ENCODE peak calls at places on chromosomes 6 and 20, in ten cellular contexts. V, T, I, N, Y, S, F, Q, H and W are unnamed samples.

GRCh38 chr6:158411998-158412397 is 99.7 kb downstream of the TULP4 start:
- DNase-seq in N (no peak), I (no peak), H (no peak), V (peak), F (no peak), Q (no peak), Y (no peak), T (no peak), S (no peak), W (no peak)

GRCh38 chr6:20444786-20445271 is 43.1 kb downstream of the E2F3 start:
- DNase-seq in H (peak), T (no peak), Y (no peak), I (no peak), Q (no peak), V (peak), S (peak), N (no peak), F (no peak), W (no peak)

GRCh38 chr20:53547664-53548239 is 45.9 kb downstream of the ZNF217 start:
- DNase-seq in Y (no peak), V (peak), F (no peak), Q (peak), S (peak), H (peak), N (peak), I (peak), T (peak), W (peak)

GRCh38 chr6:43669050-43669921 is 18.3 kb downstream of the MRPS18A start:
- DNase-seq in I (no peak), F (no peak), T (no peak), Q (no peak), V (peak), H (peak), Y (no peak), S (peak), N (peak), W (no peak)

GRCh38 chr20:44765647-44766367 is 20.1 kb downstream of the KCNK15 start:
- DNase-seq in N (no peak), I (no peak), V (peak), Q (no peak), Y (no peak), H (peak), S (no peak), T (no peak), F (no peak), W (no peak)

GRCh38 chr6:11251553-11252358 is 19.3 kb upstream of the NEDD9 start:
- DNase-seq in I (no peak), V (peak), F (no peak), Q (no peak), Y (no peak), N (peak), S (peak), T (no peak), H (peak), W (no peak)

GRCh38 chr20:59055302-59055701 is 12.7 kb upstream of the PRELID3B start:
- DNase-seq in Q (no peak), V (peak), S (peak), H (peak), Y (no peak), F (no peak), T (no peak), N (no peak), I (no peak), W (no peak)

GRCh38 chr6:15384901-15385300 is 139.0 kb downstream of the JARID2 start:
- DNase-seq in I (no peak), S (no peak), T (no peak), Y (no peak), N (no peak), F (no peak), H (no peak), V (no peak), Q (no peak), W (no peak)

GRCh38 chr6:52522151-52522626 is 54.7 kb downstream of the TRAM2 start:
- DNase-seq in Y (no peak), Q (no peak), V (peak), H (peak), N (peak), F (no peak), T (no peak), S (peak), I (no peak), W (no peak)

GRCh38 chr6:13272131-13273046 is 55.9 kb downstream of the TBC1D7 start:
- DNase-seq in Y (peak), S (no peak), T (no peak), I (no peak), N (peak), H (no peak), F (peak), Q (no peak), V (no peak), W (peak)

GRCh38 chr6:14622878-14623542 is 505.4 kb downstream of the CD83 start:
- DNase-seq in F (no peak), H (no peak), Q (no peak), Y (no peak), V (no peak), I (no peak), T (no peak), S (peak), N (no peak), W (no peak)

GRCh38 chr6:138682722-138683521 is 90.6 kb upstream of the CCDC28A start:
- DNase-seq in T (peak), S (peak), N (no peak), H (peak), V (peak), Y (no peak), F (no peak), Q (no peak), I (no peak), W (no peak)

GRCh38 chr6:43490523-43490939 is 13.2 kb downstream of the TJAP1 start:
- DNase-seq in T (no peak), S (no peak), I (no peak), F (no peak), H (no peak), V (no peak), Q (no peak), Y (no peak), N (no peak), W (no peak)

GRCh38 chr20:23606652-23607049 is 934 bp upstream of the CST9 start:
- DNase-seq in I (peak), F (peak), S (peak), Q (peak), H (peak), T (peak), N (peak), V (peak), Y (peak), W (peak)

GRCh38 chr6:82872092-82872635 is 193.5 kb downstream of the UBE3D start:
- DNase-seq in T (no peak), Y (no peak), H (no peak), N (no peak), F (no peak), S (no peak), V (no peak), I (no peak), Q (no peak), W (no peak)

GRCh38 chr6:165767228-165767627 is 104.2 kb upstream of the PDE10A start:
- DNase-seq in T (no peak), N (no peak), F (no peak), Q (no peak), Y (no peak), I (no peak), H (no peak), V (peak), S (no peak), W (no peak)

GRCh38 chr20:62928246-62928939 is 2.1 kb upstream of the DIDO1 start:
- DNase-seq in V (no peak), I (no peak), N (no peak), H (no peak), F (no peak), S (no peak), T (no peak), Y (no peak), Q (peak), W (no peak)

GRCh38 chr6:120869397-120869796 is 464.9 kb downstream of the TBC1D32 start:
- DNase-seq in Y (no peak), V (peak), T (no peak), S (no peak), N (no peak), H (no peak), F (no peak), Q (no peak), I (peak), W (no peak)

GRCh38 chr6:12476484-12476883 is 186.3 kb downstream of the EDN1 start:
- DNase-seq in T (no peak), V (no peak), S (no peak), N (no peak), H (peak), Q (no peak), F (no peak), I (no peak), Y (no peak), W (no peak)

GRCh38 chr6:14930366-14930989 is 315.4 kb upstream of the JARID2 start:
- DNase-seq in S (no peak), T (no peak), Y (no peak), H (no peak), I (no peak), N (no peak), Q (no peak), V (peak), F (no peak), W (no peak)

GRCh38 chr6:96104910-96105309 is 89.1 kb downstream of the FUT9 start:
- DNase-seq in V (no peak), Y (no peak), F (no peak), Q (no peak), N (no peak), T (no peak), I (no peak), H (no peak), S (no peak), W (no peak)

GRCh38 chr6:107064579-107065065 is 36.6 kb downstream of the MTRES1 start:
- DNase-seq in N (no peak), Y (no peak), F (no peak), S (peak), T (no peak), Q (peak), I (no peak), H (peak), V (peak), W (no peak)

GRCh38 chr20:63739129-63740069 is at the start of gene SLC2A4RG:
- DNase-seq in Y (peak), I (peak), T (peak), H (peak), Q (peak), V (peak), F (peak), N (peak), S (peak), W (peak)

GRCh38 chr20:59625214-59625922 is 21.0 kb downstream of the PHACTR3 start:
- DNase-seq in H (no peak), Y (no peak), T (no peak), N (no peak), F (no peak), S (no peak), I (no peak), Q (no peak), V (no peak), W (no peak)

GRCh38 chr6:53359843-53360834 is 11.4 kb upstream of the ELOVL5 start:
- DNase-seq in T (no peak), H (peak), Q (peak), S (peak), V (no peak), N (no peak), F (no peak), Y (no peak), I (no peak), W (no peak)

GRCh38 chr6:108027594-108027993 is 46.9 kb downstream of the OSTM1 start:
- DNase-seq in F (no peak), I (no peak), H (peak), Y (no peak), Q (no peak), N (no peak), T (no peak), S (peak), V (peak), W (no peak)

GRCh38 chr20:584375-585301 is 25.5 kb downstream of the TCF15 start:
- DNase-seq in I (no peak), H (peak), Y (no peak), T (no peak), S (no peak), N (peak), V (peak), Q (no peak), F (no peak), W (no peak)

DNA sequence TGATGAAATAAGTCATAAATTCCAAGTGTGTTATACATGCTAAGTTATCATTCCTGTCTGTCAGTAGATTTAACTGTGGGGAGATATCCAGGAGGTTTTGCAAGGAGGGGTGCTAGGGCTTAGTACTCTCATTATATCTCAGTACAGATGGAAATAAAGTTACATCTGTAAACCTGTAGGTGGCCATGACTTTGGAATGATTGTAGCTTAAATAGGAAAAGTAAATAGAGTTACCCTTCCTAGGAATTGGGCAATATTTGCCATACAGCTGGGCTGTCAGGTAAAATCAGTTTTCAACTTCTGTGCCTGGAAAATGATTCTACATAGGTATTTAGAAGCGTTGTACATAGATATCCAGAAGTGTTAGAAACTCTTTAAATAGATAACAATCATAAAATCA is 19.8 kb upstream of the TGM3 start:
- DNase-seq in N (no peak), I (no peak), Y (no peak), F (no peak), V (no peak), Q (no peak), H (no peak), S (no peak), T (no peak), W (no peak)
- TF ChIP-seq CTCF in N (no peak), I (no peak), Y (no peak), F (no peak), V (no peak), Q (no peak), H (no peak), S (no peak), T (peak), W (no peak)

GRCh38 chr6:3340891-3341290 is 82.1 kb downstream of the PSMG4 start:
- DNase-seq in T (peak), S (peak), H (peak), F (no peak), Q (no peak), Y (no peak), I (no peak), N (no peak), V (no peak), W (no peak)
- TF ChIP-seq CTCF in T (no peak), S (no peak), H (no peak), F (no peak), Q (no peak), Y (no peak), I (no peak), N (no peak), V (no peak), W (no peak)

GRCh38 chr20:51001697-51002265 is 21.1 kb downstream of the KCNG1 start:
- DNase-seq in I (no peak), Y (no peak), T (no peak), V (no peak), N (no peak), H (no peak), S (no peak), Q (no peak), F (no peak), W (no peak)

GRCh38 chr20:50996901-50997830 is 25.7 kb downstream of the KCNG1 start:
- DNase-seq in Y (no peak), H (peak), Q (no peak), T (no peak), S (peak), V (peak), F (no peak), I (no peak), N (no peak), W (no peak)

GRCh38 chr20:51002633-51003032 is 20.3 kb downstream of the KCNG1 start:
- DNase-seq in T (no peak), I (no peak), N (no peak), F (no peak), Q (no peak), Y (no peak), V (no peak), H (no peak), S (no peak), W (no peak)

GRCh38 chr20:50995506-50995905 is 27.4 kb downstream of the KCNG1 start:
- DNase-seq in H (peak), I (no peak), N (no peak), Q (no peak), F (no peak), S (peak), T (no peak), Y (no peak), V (peak), W (no peak)

GRCh38 chr20:50999355-50999754 is 23.6 kb downstream of the KCNG1 start:
- DNase-seq in Q (no peak), I (no peak), T (no peak), S (no peak), H (no peak), N (no peak), V (no peak), F (no peak), Y (no peak), W (no peak)
- TF ChIP-seq CTCF in Q (no peak), I (no peak), T (no peak), S (no peak), H (no peak), N (no peak), V (no peak), F (no peak), Y (no peak), W (no peak)

GRCh38 chr20:14062171-14062570 is 66.9 kb downstream of the MACROD2 start:
- DNase-seq in V (no peak), N (no peak), I (no peak), F (no peak), Y (no peak), T (no peak), S (no peak), H (no peak), Q (no peak), W (no peak)

GRCh38 chr20:14065774-14066173 is 70.5 kb downstream of the MACROD2 start:
- DNase-seq in S (no peak), T (no peak), Y (no peak), N (no peak), I (no peak), H (no peak), F (no peak), V (no peak), Q (no peak), W (no peak)

GRCh38 chr20:14064921-14065320 is 69.6 kb downstream of the MACROD2 start:
- DNase-seq in H (no peak), S (no peak), Q (no peak), I (no peak), Y (no peak), T (no peak), F (no peak), V (no peak), N (no peak), W (no peak)

GRCh38 chr20:14062786-14063185 is 67.5 kb downstream of the MACROD2 start:
- DNase-seq in T (no peak), Y (no peak), S (no peak), F (no peak), N (no peak), Q (no peak), H (peak), I (no peak), V (peak), W (no peak)

DNA sequence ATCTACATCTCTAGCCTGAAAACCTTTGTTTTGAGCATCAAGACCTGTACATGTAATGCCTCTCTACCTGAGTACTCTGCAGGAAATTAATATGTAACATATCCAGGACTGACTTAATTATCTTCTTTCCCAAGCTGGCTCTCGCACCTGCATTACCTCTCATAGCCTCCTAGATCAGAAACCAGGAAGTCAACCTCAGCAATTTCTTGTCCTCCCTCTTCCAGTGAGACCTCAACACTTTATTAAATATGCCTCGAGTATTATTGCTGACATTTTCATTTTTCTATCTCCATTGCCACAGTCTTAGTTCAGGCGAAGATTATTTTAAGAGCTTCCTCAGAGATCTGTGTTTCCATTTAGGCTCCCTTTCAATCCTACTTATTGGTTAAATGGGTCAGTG is 69.0 kb downstream of the MACROD2 start:
- DNase-seq in N (no peak), S (no peak), V (no peak), F (no peak), H (no peak), Q (no peak), Y (no peak), I (no peak), T (no peak), W (no peak)
- TF ChIP-seq CTCF in N (no peak), S (no peak), V (no peak), F (no peak), H (no peak), Q (no peak), Y (no peak), I (no peak), T (no peak), W (no peak)